ENCODE peak calls at places on chromosomes 6 and 20, in four cellular contexts. R is naive thymus-derived CD4-positive, alpha-beta T cell; N is Daoy; F is activated T-helper 1 cell treated with anti-CD3 and anti-CD28 coated beads, Interleukin-2, amount 50 U/mL, for 16 hours. K is an unnamed sample.

GRCh38 chr6:18752278-18753057 is 365.3 kb downstream of the RNF144B start:
- DNase-seq in R (no peak), N (no peak), F (no peak), K (no peak)

GRCh38 chr6:43584892-43585570 is 9.0 kb downstream of the POLH start:
- DNase-seq in N (no peak), F (no peak), R (no peak), K (no peak)

GRCh38 chr6:1630771-1631217 is 21.1 kb downstream of the FOXC1 start:
- DNase-seq in F (no peak), R (no peak), N (peak), K (peak)

GRCh38 chr6:116847234-116847633 is 18.4 kb upstream of the GPRC6A start:
- DNase-seq in F (no peak), N (no peak), R (no peak), K (peak)

GRCh38 chr20:45032781-45033180 is 66.5 kb downstream of the STK4 start:
- DNase-seq in R (no peak), F (no peak), N (no peak), K (no peak)

GRCh38 chr20:4320284-4320683 is 304.9 kb upstream of the RNF24 start:
- DNase-seq in F (no peak), R (no peak), N (no peak), K (no peak)

GRCh38 chr6:158213925-158214674 is 46.0 kb downstream of the GTF2H5 start:
- DNase-seq in N (peak), R (peak), F (no peak), K (peak)

GRCh38 chr6:113858067-113858604 is 991 bp downstream of the MARCKS start:
- DNase-seq in R (no peak), N (peak), F (no peak), K (peak)

GRCh38 chr6:112249489-112249888 is 4.9 kb downstream of the LAMA4 start:
- DNase-seq in R (no peak), F (no peak), N (no peak), K (no peak)

GRCh38 chr20:45366631-45367030 is 3.7 kb downstream of the SYS1 start:
- DNase-seq in F (no peak), R (no peak), N (no peak), K (no peak)

GRCh38 chr6:111445786-111446395 is 37.1 kb downstream of the REV3L start:
- DNase-seq in F (no peak), N (no peak), R (no peak), K (no peak)

GRCh38 chr6:131519670-131520436 is 53.2 kb upstream of the ARG1 start:
- DNase-seq in N (peak), F (no peak), R (peak), K (peak)

GRCh38 chr20:63178889-63179751 is 36.8 kb downstream of the YTHDF1 start:
- DNase-seq in F (peak), R (peak), N (peak), K (peak)

GRCh38 chr6:7546832-7547714 is 5.6 kb downstream of the DSP start:
- DNase-seq in R (no peak), F (no peak), N (no peak), K (no peak)

GRCh38 chr6:151430886-151431285 is 21.0 kb downstream of the RMND1 start:
- DNase-seq in R (no peak), N (no peak), F (no peak), K (no peak)

GRCh38 chr20:52004720-52005119 is 186.9 kb downstream of the ZFP64 start:
- DNase-seq in F (no peak), R (no peak), N (no peak), K (no peak)

GRCh38 chr6:35500782-35501181 is 3.9 kb upstream of the TEAD3 start:
- DNase-seq in N (peak), R (no peak), F (no peak), K (peak)